ENCODE peak calls at places on chromosomes 13 and 19, in six cellular contexts. S is adrenal gland, K is IMR-90, L is gastrocnemius medialis, U is tibial nerve, H is Peyer's patch. A is an unnamed sample.

GRCh38 chr19:4373601-4374441 is 26.5 kb downstream of the SH3GL1 start:
- DNase-seq in S (peak), K (peak), L (peak), U (no peak), H (no peak), A (peak)

GRCh38 chr13:57666131-57666530 is 34.6 kb downstream of the PCDH17 start:
- DNase-seq in S (no peak), K (no peak), L (no peak), U (no peak), H (no peak), A (no peak)

GRCh38 chr13:40087021-40088002 is 431.9 kb downstream of the COG6 start:
- DNase-seq in S (no peak), K (no peak), L (no peak), U (no peak), H (no peak), A (no peak)

GRCh38 chr13:42174344-42175162 is 97.4 kb upstream of the AKAP11 start:
- DNase-seq in S (peak), K (peak), L (no peak), U (no peak), H (no peak), A (no peak)

GRCh38 chr13:89279374-89279773 is 1608.2 kb downstream of the SLITRK5 start:
- DNase-seq in S (no peak), K (no peak), L (no peak), U (no peak), H (no peak), A (peak)

GRCh38 chr13:110559429-110559943 is 2.0 kb downstream of the RAB20 start:
- DNase-seq in S (peak), K (peak), L (no peak), U (no peak), H (peak), A (no peak)

GRCh38 chr19:4594199-4594598 is 34.7 kb upstream of the SEMA6B start:
- DNase-seq in S (no peak), K (peak), L (no peak), U (no peak), H (no peak), A (no peak)

GRCh38 chr13:77833331-77833863 is 85.2 kb downstream of the EDNRB start:
- DNase-seq in S (peak), K (peak), L (no peak), U (no peak), H (no peak), A (no peak)

GRCh38 chr19:55070755-55071502 is 4.7 kb upstream of the EPS8L1 start:
- DNase-seq in S (peak), K (peak), L (no peak), U (no peak), H (peak), A (no peak)

GRCh38 chr13:84896128-84896527 is 903.1 kb downstream of the SLITRK6 start:
- DNase-seq in S (peak), K (peak), L (no peak), U (no peak), H (no peak), A (no peak)

GRCh38 chr19:22945560-22945959 is 57.4 kb downstream of the ZNF728 start:
- DNase-seq in S (no peak), K (peak), L (no peak), U (no peak), H (no peak), A (no peak)

GRCh38 chr19:29576043-29576442 is 30.0 kb upstream of the POP4 start:
- DNase-seq in S (no peak), K (peak), L (no peak), U (no peak), H (no peak), A (no peak)

GRCh38 chr19:50334741-50335421 is 5.7 kb upstream of the KCNC3 start:
- DNase-seq in S (no peak), K (no peak), L (peak), U (no peak), H (peak), A (peak)

GRCh38 chr13:114044486-114044885 is 70.6 kb upstream of the C13orf46 start:
- DNase-seq in S (no peak), K (peak), L (peak), U (no peak), H (no peak), A (peak)

GRCh38 chr19:1558552-1558951 is 9.6 kb downstream of the MEX3D start:
- DNase-seq in S (no peak), K (no peak), L (no peak), U (no peak), H (no peak), A (no peak)

GRCh38 chr13:109200556-109200955 is 571.1 kb downstream of the MYO16 start:
- DNase-seq in S (no peak), K (peak), L (no peak), U (no peak), H (no peak), A (no peak)

GRCh38 chr13:106497079-106497478 is 38.4 kb downstream of the EFNB2 start:
- DNase-seq in S (no peak), K (no peak), L (no peak), U (no peak), H (no peak), A (no peak)

GRCh38 chr13:39876258-39876657 is 220.8 kb downstream of the COG6 start:
- DNase-seq in S (no peak), K (peak), L (no peak), U (no peak), H (no peak), A (no peak)

GRCh38 chr19:57675881-57676280 is 5.9 kb upstream of the ZNF551 start:
- DNase-seq in S (no peak), K (no peak), L (no peak), U (no peak), H (no peak), A (no peak)

GRCh38 chr13:112903071-112903577 is 65.9 kb upstream of the MCF2L start:
- DNase-seq in S (no peak), K (no peak), L (no peak), U (no peak), H (peak), A (no peak)

GRCh38 chr19:4622695-4623421 is 16.5 kb upstream of the TNFAIP8L1 start:
- DNase-seq in S (no peak), K (no peak), L (no peak), U (no peak), H (no peak), A (no peak)

GRCh38 chr19:950352-951066 is 24.7 kb downstream of the ARID3A start:
- DNase-seq in S (no peak), K (no peak), L (no peak), U (no peak), H (no peak), A (no peak)

GRCh38 chr13:48961379-48961778 is 14.3 kb upstream of the FNDC3A start:
- DNase-seq in S (no peak), K (no peak), L (no peak), U (no peak), H (no peak), A (no peak)

GRCh38 chr19:5676105-5676671 is 4.1 kb downstream of the MICOS13 start:
- DNase-seq in S (no peak), K (no peak), L (peak), U (no peak), H (peak), A (no peak)

GRCh38 chr13:36675213-36675536 is 1.4 kb downstream of the SERTM1 start:
- DNase-seq in S (no peak), K (no peak), L (no peak), U (no peak), H (no peak), A (no peak)

DNA sequence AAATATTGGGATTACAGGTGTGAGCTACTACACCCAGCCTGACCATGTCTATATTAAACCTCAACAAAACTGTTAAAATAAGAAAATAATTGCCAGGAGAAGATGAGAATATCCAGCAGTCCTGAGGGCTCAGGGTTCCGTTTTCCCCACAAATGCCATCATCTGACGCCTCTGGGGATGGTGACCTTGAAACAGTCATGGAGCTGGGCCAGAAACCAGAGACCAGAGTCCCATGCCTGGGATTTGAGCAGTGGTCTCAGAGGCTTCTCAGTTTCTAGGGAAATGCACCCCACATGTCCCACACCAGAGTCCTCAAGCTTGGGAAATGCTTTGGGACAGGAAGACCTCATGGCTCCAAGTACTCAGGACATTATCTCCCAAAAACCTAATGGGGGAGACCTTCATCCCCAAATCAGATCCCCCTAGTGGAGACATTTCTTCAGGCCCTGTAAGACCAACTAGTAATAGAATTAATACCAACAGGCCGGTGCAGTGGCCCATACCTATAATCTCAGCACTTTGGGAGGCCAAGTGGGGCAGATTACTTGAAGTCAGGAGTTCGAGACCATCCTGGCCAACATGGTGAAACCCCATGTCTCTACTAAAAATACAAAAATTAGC is 2.9 kb upstream of the MAP1S start:
- DNase-seq in S (no peak), K (no peak), L (no peak), U (no peak), H (no peak), A (no peak)
- TF ChIP-seq CTCF in S (no peak), K (no peak), L (no peak), U (no peak), H (no peak), A (no peak)

DNA sequence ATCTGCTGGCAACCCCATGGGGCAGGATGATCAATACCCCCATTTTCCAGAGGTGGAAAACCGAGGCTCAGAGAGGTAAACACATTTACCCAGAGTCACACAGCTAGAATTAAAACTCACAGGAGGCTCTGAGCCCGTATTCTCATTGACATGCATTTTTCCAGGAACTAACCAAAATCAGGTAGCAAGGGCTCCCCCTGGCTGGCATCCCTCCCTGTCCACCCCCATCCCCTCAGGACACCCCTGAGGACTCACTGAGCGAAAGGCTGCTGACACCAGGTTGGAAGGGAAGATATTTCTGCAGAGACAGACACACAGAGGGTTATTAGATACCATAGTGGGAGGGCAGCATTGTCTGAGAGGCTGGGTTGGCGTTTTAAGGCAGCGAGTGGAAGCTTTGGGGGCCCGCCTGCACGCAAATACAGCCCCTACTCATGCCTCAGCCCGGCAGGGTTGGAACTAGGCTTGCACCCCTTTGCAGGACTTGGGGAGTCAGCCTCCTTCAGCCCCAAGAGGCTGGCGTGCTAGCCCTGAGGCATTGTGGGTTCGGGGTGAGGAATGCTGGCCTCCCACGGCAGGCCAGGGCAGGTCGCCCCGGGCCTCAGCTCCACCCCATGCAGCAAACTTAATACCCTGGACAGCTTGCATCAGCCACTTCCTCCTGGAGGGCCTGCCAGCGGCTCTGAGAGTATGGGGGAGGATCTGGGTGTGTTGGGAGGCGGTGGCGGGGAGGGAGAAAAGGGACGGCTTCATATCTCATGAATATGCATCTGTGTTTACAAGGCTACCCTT is 3.9 kb downstream of the SLC1A5 start:
- DNase-seq in S (peak), K (peak), L (peak), U (peak), H (peak), A (peak)
- TF ChIP-seq POLR2A in S (no peak), K (no peak), L (no peak), U (no peak), H (no peak), A (no peak)

DNA sequence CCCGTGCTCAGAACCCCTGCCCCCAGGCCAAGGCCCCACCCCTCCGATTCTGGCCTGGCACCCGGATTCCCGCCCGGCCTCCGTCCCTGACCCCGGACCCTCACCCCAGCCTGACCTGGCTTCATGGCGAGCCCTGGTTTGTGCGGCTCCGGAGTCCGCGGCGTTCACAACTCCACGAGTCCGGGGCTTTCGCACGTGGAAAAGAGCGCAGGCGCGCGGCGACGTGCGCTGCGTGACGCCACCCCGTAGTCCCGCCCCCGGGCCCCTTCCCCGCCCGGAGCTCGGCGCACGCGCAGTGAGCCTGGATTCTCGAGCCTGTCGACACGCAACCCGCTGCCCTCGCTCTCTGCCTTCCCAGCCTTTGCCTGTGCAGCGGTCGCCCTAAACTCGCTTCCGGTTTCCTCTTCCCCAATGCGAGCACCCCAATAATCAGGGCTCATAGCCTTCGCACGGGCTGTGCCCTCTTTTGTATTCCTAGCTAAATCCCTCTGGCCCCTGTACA is at the start of gene FBL:
- DNase-seq in S (peak), K (peak), L (peak), U (peak), H (peak), A (peak)
- H3K27ac ChIP-seq in S (peak), K (peak), L (peak), U (peak), H (peak), A (peak)

GRCh38 chr13:52852444-52852843 is 4.0 kb upstream of the PCDH8 start:
- DNase-seq in S (no peak), K (no peak), L (no peak), U (no peak), H (no peak), A (no peak)

GRCh38 chr13:52848455-52849190 is at the start of gene PCDH8:
- DNase-seq in S (no peak), K (no peak), L (no peak), U (no peak), H (peak), A (no peak)

GRCh38 chr13:52850396-52851152 is 2.1 kb upstream of the PCDH8 start:
- DNase-seq in S (peak), K (peak), L (no peak), U (peak), H (peak), A (peak)

GRCh38 chr13:52849727-52850395 is 1.4 kb upstream of the PCDH8 start:
- DNase-seq in S (no peak), K (no peak), L (no peak), U (no peak), H (no peak), A (no peak)

DNA sequence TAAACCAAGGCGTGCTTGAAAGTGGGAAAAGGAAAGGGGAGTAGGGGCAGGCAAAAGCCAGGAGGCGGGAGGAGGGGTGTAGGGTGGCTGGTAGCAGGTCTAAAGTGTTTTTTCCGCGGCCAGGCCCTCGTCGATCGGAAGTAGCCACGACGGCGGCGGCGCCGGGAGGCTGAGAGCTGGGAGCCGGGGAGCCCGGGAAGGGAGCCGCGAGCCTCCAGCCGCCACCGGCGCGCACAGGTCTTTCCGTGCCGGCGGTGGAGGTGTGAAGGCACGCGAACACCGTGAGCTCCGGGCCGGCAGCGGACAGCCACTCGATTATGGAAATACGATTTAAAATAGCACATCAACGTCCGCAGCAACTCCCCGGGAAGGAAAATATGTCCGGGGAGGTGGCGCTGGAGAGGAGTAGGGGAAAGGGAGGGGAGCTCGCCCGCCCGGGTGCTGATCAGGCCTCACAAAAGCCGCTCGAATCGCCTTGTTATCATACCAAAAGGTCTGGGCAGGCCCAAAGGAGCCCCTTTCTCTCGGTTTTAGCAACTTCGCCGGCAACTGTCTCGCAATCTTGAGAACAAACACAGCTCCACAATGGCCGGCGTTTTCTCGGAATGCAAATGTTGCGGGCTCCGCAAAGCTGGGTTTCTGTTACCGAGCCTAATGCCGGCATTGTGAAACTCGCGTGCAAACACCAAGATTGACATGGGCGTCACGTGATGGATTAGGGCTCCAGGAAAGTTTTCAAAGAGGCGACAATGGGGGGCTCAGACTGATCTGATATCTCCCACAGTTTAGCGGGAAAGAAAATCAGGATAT is 2.9 kb upstream of the PCDH8 start:
- DNase-seq in S (peak), K (no peak), L (no peak), U (no peak), H (peak), A (peak)
- TF ChIP-seq CTCF in S (no peak), K (no peak), L (no peak), U (no peak), H (no peak), A (no peak)

DNA sequence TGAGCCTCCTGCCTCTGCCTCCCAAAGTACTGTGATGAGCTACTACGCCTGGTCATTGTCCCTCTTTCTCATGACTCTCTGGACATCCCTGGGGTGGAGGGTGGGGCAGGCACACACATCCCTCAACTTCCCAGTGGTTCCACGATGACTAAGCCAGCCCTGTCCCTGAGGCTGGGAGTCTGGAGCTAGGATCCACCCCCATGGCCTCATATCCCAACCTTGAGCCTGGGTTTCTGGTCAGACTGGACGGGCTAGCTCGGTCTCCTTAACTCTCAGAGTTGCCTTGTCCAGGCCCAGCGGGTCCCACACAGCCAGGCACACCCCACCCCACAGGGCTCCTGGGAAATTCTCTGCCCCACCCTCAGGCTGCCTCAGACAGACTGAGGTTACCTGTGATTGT is 19.6 kb downstream of the IER2 start:
- DNase-seq in S (peak), K (peak), L (no peak), U (no peak), H (peak), A (no peak)
- TF ChIP-seq POLR2A in S (no peak), K (no peak), L (no peak), U (no peak), H (no peak), A (no peak)

GRCh38 chr19:35546532-35546931 is 1.1 kb downstream of the TMEM147 start:
- DNase-seq in S (no peak), K (no peak), L (no peak), U (no peak), H (no peak), A (no peak)
- H3K27ac ChIP-seq in S (no peak), K (no peak), L (no peak), U (no peak), H (no peak), A (no peak)

DNA sequence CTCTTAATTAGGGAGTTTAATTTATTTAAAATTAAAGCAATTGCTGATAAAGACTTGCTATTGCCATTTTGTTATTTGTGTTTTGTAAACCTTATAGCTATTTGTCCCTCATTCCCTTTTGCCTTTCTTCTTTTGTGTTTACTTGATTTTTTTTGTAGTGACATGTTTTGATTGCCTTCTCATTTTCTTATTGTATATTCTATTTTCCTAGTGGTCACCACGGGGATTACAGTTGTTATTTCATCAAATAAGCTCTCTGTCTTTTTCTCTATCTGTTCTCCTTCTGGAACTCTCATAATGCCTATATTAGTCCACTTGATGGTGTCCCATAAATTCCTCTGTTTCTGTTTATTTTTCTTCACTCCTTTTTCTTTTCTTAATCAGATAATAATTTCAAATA is 64.4 kb upstream of the FRY start:
- DNase-seq in S (no peak), K (no peak), L (no peak), U (no peak), H (no peak), A (no peak)
- TF ChIP-seq CTCF in S (no peak), K (no peak), L (no peak), U (no peak), H (no peak), A (peak)

DNA sequence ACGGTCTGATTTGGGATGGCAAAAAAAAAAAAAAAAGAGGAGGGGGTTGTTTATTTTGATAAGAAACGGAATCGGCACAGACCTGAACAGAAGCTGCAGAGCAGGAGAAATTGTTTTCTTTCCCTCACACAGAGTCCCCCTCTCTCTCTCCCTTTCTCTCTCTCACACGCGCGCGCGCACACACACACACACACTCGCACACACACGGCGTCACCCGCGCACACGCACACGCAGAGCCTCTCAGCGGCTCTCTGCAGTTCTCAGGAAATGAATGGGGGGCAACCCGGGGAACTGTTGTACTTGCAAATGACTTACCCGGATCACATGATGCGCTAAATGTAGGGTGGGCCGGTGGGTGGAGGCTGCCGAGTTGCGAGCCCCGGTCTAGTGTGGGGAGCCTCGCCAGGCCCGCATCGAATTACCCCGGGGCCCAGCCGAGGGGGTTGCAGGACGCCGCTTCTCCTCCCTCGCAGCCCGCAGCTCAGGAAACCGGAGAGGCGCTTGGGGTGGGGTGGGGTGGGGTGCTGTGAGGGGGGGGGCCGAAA is 475 bp downstream of the KLF12 start:
- DNase-seq in S (peak), K (peak), L (peak), U (peak), H (peak), A (peak)
- TF ChIP-seq POLR2A in S (peak), K (peak), L (peak), U (no peak), H (peak), A (peak)